ENCODE peak calls at places on chromosomes 12 and 14, in seven cellular contexts. One of them, this sample, is unnamed.

GRCh38 chr12:77645966-77646598 is 184.6 kb upstream of the NAV3 start:
- DNase-seq in C1 segment of cervical spinal cord: no peak
- DNase-seq in foreskin fibroblast: no peak
- DNase-seq in H4: no peak
- DNase-seq in NCI-H1105: no peak
- DNase-seq in adrenal gland: no peak
- DNase-seq in RPMI7951: no peak
- DNase-seq in this sample: no peak

GRCh38 chr12:12505544-12506501 is 56.8 kb downstream of the DUSP16 start:
- DNase-seq in adrenal gland: peak
- DNase-seq in RPMI7951: peak
- DNase-seq in C1 segment of cervical spinal cord: no peak
- DNase-seq in foreskin fibroblast: peak
- DNase-seq in NCI-H1105: no peak
- DNase-seq in H4: no peak
- DNase-seq in this sample: no peak

GRCh38 chr12:64840949-64841717 is 16.7 kb downstream of the TBC1D30 start:
- DNase-seq in H4: no peak
- DNase-seq in RPMI7951: no peak
- DNase-seq in foreskin fibroblast: no peak
- DNase-seq in adrenal gland: no peak
- DNase-seq in NCI-H1105: no peak
- DNase-seq in C1 segment of cervical spinal cord: no peak
- DNase-seq in this sample: peak

GRCh38 chr12:113252494-113252893 is 31.2 kb downstream of the TPCN1 start:
- DNase-seq in H4: no peak
- DNase-seq in RPMI7951: no peak
- DNase-seq in NCI-H1105: no peak
- DNase-seq in foreskin fibroblast: no peak
- DNase-seq in C1 segment of cervical spinal cord: no peak
- DNase-seq in adrenal gland: no peak
- DNase-seq in this sample: no peak

GRCh38 chr14:105180598-105181528 is at the start of gene NUDT14:
- DNase-seq in foreskin fibroblast: peak
- DNase-seq in C1 segment of cervical spinal cord: peak
- DNase-seq in adrenal gland: peak
- DNase-seq in NCI-H1105: peak
- DNase-seq in RPMI7951: peak
- DNase-seq in H4: peak
- DNase-seq in this sample: peak

GRCh38 chr12:98154850-98155249 is 360.5 kb upstream of the TMPO start:
- DNase-seq in adrenal gland: no peak
- DNase-seq in RPMI7951: no peak
- DNase-seq in H4: no peak
- DNase-seq in foreskin fibroblast: no peak
- DNase-seq in NCI-H1105: peak
- DNase-seq in C1 segment of cervical spinal cord: no peak
- DNase-seq in this sample: no peak

GRCh38 chr14:50594577-50595316 is 34.8 kb downstream of the ATL1 start:
- DNase-seq in H4: no peak
- DNase-seq in NCI-H1105: no peak
- DNase-seq in adrenal gland: no peak
- DNase-seq in C1 segment of cervical spinal cord: no peak
- DNase-seq in RPMI7951: no peak
- DNase-seq in foreskin fibroblast: no peak
- DNase-seq in this sample: no peak

GRCh38 chr12:69383074-69383473 is 23.5 kb downstream of the YEATS4 start:
- DNase-seq in C1 segment of cervical spinal cord: no peak
- DNase-seq in adrenal gland: no peak
- DNase-seq in foreskin fibroblast: no peak
- DNase-seq in NCI-H1105: no peak
- DNase-seq in RPMI7951: no peak
- DNase-seq in H4: no peak
- DNase-seq in this sample: no peak

GRCh38 chr14:101903111-101903561 is 61.2 kb upstream of the DYNC1H1 start:
- DNase-seq in C1 segment of cervical spinal cord: peak
- DNase-seq in H4: no peak
- DNase-seq in RPMI7951: no peak
- DNase-seq in NCI-H1105: no peak
- DNase-seq in foreskin fibroblast: no peak
- DNase-seq in adrenal gland: no peak
- DNase-seq in this sample: no peak

GRCh38 chr12:38911611-38912010 is 6.2 kb upstream of the CPNE8 start:
- DNase-seq in NCI-H1105: no peak
- DNase-seq in RPMI7951: no peak
- DNase-seq in foreskin fibroblast: no peak
- DNase-seq in C1 segment of cervical spinal cord: no peak
- DNase-seq in adrenal gland: no peak
- DNase-seq in H4: no peak
- DNase-seq in this sample: no peak

GRCh38 chr12:64729909-64730584 is 29.2 kb downstream of the GNS start:
- DNase-seq in C1 segment of cervical spinal cord: no peak
- DNase-seq in NCI-H1105: no peak
- DNase-seq in RPMI7951: no peak
- DNase-seq in foreskin fibroblast: no peak
- DNase-seq in H4: no peak
- DNase-seq in adrenal gland: no peak
- DNase-seq in this sample: no peak

GRCh38 chr12:111222027-111222414 is 146.9 kb downstream of the PHETA1 start:
- DNase-seq in NCI-H1105: no peak
- DNase-seq in foreskin fibroblast: no peak
- DNase-seq in C1 segment of cervical spinal cord: no peak
- DNase-seq in H4: no peak
- DNase-seq in adrenal gland: no peak
- DNase-seq in RPMI7951: no peak
- DNase-seq in this sample: no peak

GRCh38 chr14:75866981-75867380 is 114.8 kb downstream of the TGFB3 start:
- DNase-seq in NCI-H1105: no peak
- DNase-seq in RPMI7951: no peak
- DNase-seq in C1 segment of cervical spinal cord: no peak
- DNase-seq in foreskin fibroblast: no peak
- DNase-seq in H4: no peak
- DNase-seq in adrenal gland: no peak
- DNase-seq in this sample: no peak

GRCh38 chr14:88168498-88169165 is 154.4 kb downstream of the KCNK10 start:
- DNase-seq in H4: peak
- DNase-seq in NCI-H1105: no peak
- DNase-seq in adrenal gland: peak
- DNase-seq in C1 segment of cervical spinal cord: no peak
- DNase-seq in foreskin fibroblast: no peak
- DNase-seq in RPMI7951: peak
- DNase-seq in this sample: peak